ENCODE peak calls at places on chromosomes 11 and 22, in four cellular contexts. B is WTC11, H is K562, U is HepG2. F is an unnamed sample.

GRCh38 chr22:46042786-46043185 is 65.8 kb upstream of the WNT7B start:
- DNase-seq in B (peak), H (no peak), U (no peak), F (no peak)

GRCh38 chr11:2675540-2675939 is 24.3 kb downstream of the KCNQ1OT1 start:
- DNase-seq in B (no peak), H (no peak), U (no peak), F (no peak)

GRCh38 chr11:122040476-122040875 is 75.5 kb downstream of the BLID start:
- DNase-seq in B (no peak), H (no peak), U (no peak), F (no peak)

GRCh38 chr11:30481385-30481784 is 104.8 kb downstream of the MPPED2 start:
- DNase-seq in B (no peak), H (no peak), U (no peak), F (no peak)

GRCh38 chr11:80873309-80873999 is 1432.6 kb upstream of the TENM4 start:
- DNase-seq in B (no peak), H (no peak), U (no peak), F (peak)

GRCh38 chr11:77823775-77824174 is 2.8 kb downstream of the AAMDC start:
- DNase-seq in B (no peak), H (no peak), U (peak), F (no peak)

GRCh38 chr11:64969209-64969608 is 2.7 kb downstream of the MAJIN start:
- DNase-seq in B (no peak), H (no peak), U (no peak), F (no peak)

GRCh38 chr22:37906364-37907008 is 389 bp downstream of the MICALL1 start:
- DNase-seq in B (peak), H (peak), U (no peak), F (no peak)

GRCh38 chr22:47164514-47165337 is 402.3 kb downstream of the TBC1D22A start:
- DNase-seq in B (no peak), H (no peak), U (peak), F (no peak)

GRCh38 chr11:95653099-95653498 is 136.5 kb downstream of the FAM76B start:
- DNase-seq in B (no peak), H (no peak), U (no peak), F (no peak)

GRCh38 chr22:39388261-39389011 is 11.1 kb upstream of the TAB1 start:
- DNase-seq in B (peak), H (peak), U (peak), F (no peak)

GRCh38 chr11:39806652-39807051 is 1652.8 kb downstream of the LRRC4C start:
- DNase-seq in B (no peak), H (no peak), U (no peak), F (no peak)

GRCh38 chr22:30869996-30870395 is 98.6 kb downstream of the MORC2 start:
- DNase-seq in B (no peak), H (no peak), U (no peak), F (no peak)

GRCh38 chr22:30868663-30869385 is 99.8 kb downstream of the MORC2 start:
- DNase-seq in B (no peak), H (no peak), U (no peak), F (no peak)

GRCh38 chr22:30872282-30873041 is 96.1 kb downstream of the MORC2 start:
- DNase-seq in B (no peak), H (peak), U (no peak), F (no peak)

GRCh38 chr22:30871391-30872281 is 96.9 kb downstream of the MORC2 start:
- DNase-seq in B (no peak), H (no peak), U (no peak), F (no peak)

DNA sequence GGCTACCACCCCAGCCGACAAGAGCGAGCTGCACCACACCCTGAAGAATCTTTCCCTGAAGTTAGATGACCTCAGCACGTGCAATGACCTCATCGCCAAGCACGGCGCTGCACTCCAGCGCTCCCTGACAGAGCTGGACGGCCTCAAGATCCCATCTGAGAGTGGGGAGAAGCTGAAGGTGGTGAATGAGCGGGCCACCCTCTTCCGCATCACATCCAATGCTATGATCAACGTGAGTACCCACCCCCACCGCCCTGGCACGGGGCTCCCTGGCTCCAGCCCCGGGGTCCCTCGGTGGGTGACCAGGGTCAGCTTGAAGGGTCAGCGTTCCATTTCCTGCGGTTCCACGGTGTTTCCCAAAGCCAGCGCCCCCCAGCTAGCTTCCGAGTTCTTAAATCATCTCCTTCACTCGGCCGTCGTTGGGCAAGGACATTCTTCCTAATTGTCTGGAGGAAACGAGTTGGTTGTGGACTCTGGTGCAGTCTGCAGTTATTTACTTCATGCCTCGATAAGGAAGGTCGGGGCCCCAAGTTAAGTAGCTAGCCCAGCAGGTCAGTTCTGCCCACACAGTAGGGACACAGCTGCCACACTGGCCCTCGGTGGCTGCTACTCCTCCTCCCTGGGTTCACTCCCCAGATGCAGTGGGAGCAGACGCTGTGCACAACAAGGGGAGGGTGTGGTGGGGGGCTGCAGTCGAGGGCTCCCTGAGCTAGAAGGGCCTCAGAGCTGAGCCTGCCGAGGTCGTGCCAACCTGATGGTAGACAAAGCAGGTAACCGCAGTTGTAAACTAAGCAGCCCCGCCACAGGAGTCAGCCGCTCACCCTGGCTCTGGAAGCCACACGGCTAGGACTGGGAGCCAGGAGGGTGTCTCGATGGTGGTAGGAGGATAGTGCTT is 97.9 kb downstream of the MORC2 start:
- DNase-seq in B (no peak), H (no peak), U (no peak), F (no peak)
- TF ChIP-seq NR2C2 in B (no peak), H (no peak), U (no peak), F (no peak)

GRCh38 chr11:76706667-76707066 is 36.1 kb upstream of the LRRC32 start:
- DNase-seq in B (no peak), H (no peak), U (no peak), F (no peak)
- TF ChIP-seq NR2C2 in B (no peak), H (no peak), U (no peak), F (no peak)

GRCh38 chr22:49420651-49421050 is 407.0 kb downstream of the BRD1 start:
- DNase-seq in B (no peak), H (no peak), U (no peak), F (no peak)

GRCh38 chr22:49422668-49423067 is 405.0 kb downstream of the BRD1 start:
- DNase-seq in B (no peak), H (no peak), U (no peak), F (no peak)

GRCh38 chr22:49426098-49426497 is 401.6 kb downstream of the BRD1 start:
- DNase-seq in B (no peak), H (no peak), U (no peak), F (no peak)

GRCh38 chr22:49425356-49425755 is 402.3 kb downstream of the BRD1 start:
- DNase-seq in B (no peak), H (no peak), U (no peak), F (no peak)

GRCh38 chr22:49423125-49423650 is 404.5 kb downstream of the BRD1 start:
- DNase-seq in B (no peak), H (no peak), U (no peak), F (no peak)
- TF ChIP-seq NR2C2 in B (no peak), H (no peak), U (no peak), F (no peak)

DNA sequence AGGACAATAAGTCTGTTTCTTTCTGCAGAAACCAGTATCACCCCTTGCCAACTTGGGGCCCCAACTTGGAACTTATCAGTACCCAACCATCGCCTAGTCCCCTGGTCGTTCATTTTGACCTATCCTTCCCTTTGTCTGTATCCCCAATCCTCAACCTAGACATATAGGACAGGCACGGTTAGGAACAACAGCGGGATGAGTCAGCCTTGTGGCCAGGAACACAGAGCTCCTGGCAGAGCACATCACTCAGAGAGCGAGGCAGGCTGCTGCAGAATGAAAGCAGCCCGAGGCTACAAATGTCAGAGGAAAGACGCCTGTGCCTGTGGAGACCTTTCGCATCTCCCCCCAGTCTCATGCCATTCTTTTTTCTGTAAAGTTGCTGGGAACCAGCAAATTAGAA is 14.6 kb downstream of the DKK3 start:
- DNase-seq in B (no peak), H (peak), U (no peak), F (no peak)
- TF ChIP-seq NR2C2 in B (no peak), H (no peak), U (no peak), F (no peak)

DNA sequence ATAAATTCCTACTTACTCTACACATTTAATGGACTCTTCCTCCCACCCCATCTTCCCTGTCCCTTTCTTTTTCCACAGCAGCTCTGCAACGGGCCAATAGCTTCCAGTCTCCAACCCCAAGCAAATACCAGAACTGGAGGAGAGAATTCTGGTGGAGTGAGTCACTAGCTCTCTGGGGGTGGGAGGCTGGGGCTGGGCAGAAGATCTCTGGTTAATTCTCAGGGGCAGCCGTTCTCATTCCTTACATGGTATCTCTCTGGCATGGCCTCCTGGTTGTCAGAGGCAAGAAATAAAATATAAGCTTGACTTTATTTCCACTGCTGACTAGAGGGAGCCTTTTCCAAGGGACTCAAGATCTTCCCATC is 90.4 kb upstream of the PARVA start:
- DNase-seq in B (no peak), H (no peak), U (peak), F (no peak)
- TF ChIP-seq NR2C2 in B (no peak), H (no peak), U (no peak), F (no peak)

GRCh38 chr11:113018913-113019312 is 57.7 kb downstream of the NCAM1 start:
- DNase-seq in B (no peak), H (no peak), U (no peak), F (no peak)

GRCh38 chr11:113016905-113017304 is 55.7 kb downstream of the NCAM1 start:
- DNase-seq in B (no peak), H (no peak), U (no peak), F (no peak)

GRCh38 chr11:113014262-113014661 is 53.0 kb downstream of the NCAM1 start:
- DNase-seq in B (no peak), H (no peak), U (no peak), F (no peak)

DNA sequence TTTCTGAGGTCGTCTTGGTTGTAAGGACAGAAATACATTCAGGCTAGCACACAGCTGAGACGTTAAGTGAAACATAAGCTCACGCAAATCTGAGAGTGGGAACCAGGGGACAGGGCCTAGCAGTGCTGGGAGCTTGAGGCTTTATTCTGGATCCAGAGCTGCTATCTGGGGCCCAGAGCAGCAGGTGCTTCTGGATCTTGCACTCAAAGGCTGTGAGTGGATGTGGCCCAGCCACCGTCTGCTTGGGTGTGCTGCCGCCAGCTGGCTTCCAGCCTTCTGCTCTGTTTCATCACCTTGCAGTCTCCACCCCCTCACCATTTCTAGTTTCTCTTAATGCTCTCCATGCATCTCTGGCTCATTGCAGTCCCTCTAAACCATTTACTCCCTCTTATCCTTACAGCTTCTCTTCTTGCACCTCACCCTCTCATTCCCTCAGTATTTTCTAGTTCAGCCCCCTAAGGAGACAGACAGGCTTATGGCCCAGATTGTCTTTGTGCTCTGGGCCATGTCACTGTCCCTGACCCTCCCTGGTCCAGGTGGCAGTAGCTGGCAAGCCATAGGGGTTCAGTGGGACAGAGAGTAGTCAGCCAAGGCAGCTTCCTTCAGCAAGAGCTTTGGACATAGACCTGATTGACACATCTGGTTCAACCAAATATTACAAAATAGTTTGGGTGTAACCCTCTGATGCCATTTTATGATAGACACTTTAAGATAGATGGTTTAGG is 53.7 kb downstream of the NCAM1 start:
- DNase-seq in B (no peak), H (no peak), U (no peak), F (no peak)
- TF ChIP-seq NR2C2 in B (no peak), H (no peak), U (no peak), F (no peak)

GRCh38 chr22:32999039-32999861 is 58.9 kb downstream of the SYN3 start:
- DNase-seq in B (no peak), H (no peak), U (no peak), F (no peak)

GRCh38 chr22:32997295-32997694 is 60.9 kb downstream of the SYN3 start:
- DNase-seq in B (no peak), H (no peak), U (no peak), F (no peak)

GRCh38 chr22:32996702-32997101 is 61.5 kb downstream of the SYN3 start:
- DNase-seq in B (no peak), H (no peak), U (no peak), F (no peak)

GRCh38 chr22:32996276-32996675 is 61.9 kb downstream of the SYN3 start:
- DNase-seq in B (no peak), H (no peak), U (no peak), F (no peak)

GRCh38 chr22:32998373-32998772 is 59.8 kb downstream of the SYN3 start:
- DNase-seq in B (no peak), H (no peak), U (no peak), F (no peak)
- TF ChIP-seq NR2C2 in B (no peak), H (no peak), U (no peak), F (no peak)

GRCh38 chr11:20164152-20164551 is 3.9 kb upstream of the DBX1 start:
- DNase-seq in B (no peak), H (no peak), U (no peak), F (no peak)

GRCh38 chr11:20163778-20164133 is 3.5 kb upstream of the DBX1 start:
- DNase-seq in B (no peak), H (no peak), U (no peak), F (no peak)

GRCh38 chr11:20161923-20162322 is 1.6 kb upstream of the DBX1 start:
- DNase-seq in B (no peak), H (no peak), U (no peak), F (no peak)

GRCh38 chr11:20162340-20162739 is 2.1 kb upstream of the DBX1 start:
- DNase-seq in B (peak), H (no peak), U (no peak), F (no peak)

GRCh38 chr11:20162824-20163777 is 2.8 kb upstream of the DBX1 start:
- DNase-seq in B (peak), H (peak), U (no peak), F (no peak)
- TF ChIP-seq NR2C2 in B (no peak), H (no peak), U (no peak), F (no peak)

GRCh38 chr11:106920899-106921504 is 97.3 kb downstream of the GUCY1A2 start:
- DNase-seq in B (no peak), H (no peak), U (no peak), F (no peak)

GRCh38 chr11:106914409-106914808 is 103.9 kb downstream of the GUCY1A2 start:
- DNase-seq in B (no peak), H (no peak), U (no peak), F (no peak)

GRCh38 chr11:106917973-106918372 is 100.3 kb downstream of the GUCY1A2 start:
- DNase-seq in B (peak), H (peak), U (peak), F (no peak)
- TF ChIP-seq NR2C2 in B (no peak), H (no peak), U (no peak), F (no peak)

GRCh38 chr22:25120761-25121212 is 78.9 kb upstream of the CRYBB3 start:
- DNase-seq in B (no peak), H (no peak), U (peak), F (no peak)
- TF ChIP-seq NR2C2 in B (no peak), H (no peak), U (no peak), F (no peak)